ENCODE peak calls at places on chromosomes 3 and 15, in nine cellular contexts. O is HepG2, I is stomach, U is K562, H is A549, A is transverse colon, C is ovary, N is upper lobe of left lung, J is suprapubic skin. G is an unnamed sample.

GRCh38 chr3:113839551-113839950 is 963 bp downstream of the GRAMD1C start:
- DNase-seq in A (no peak), H (no peak), U (no peak), N (no peak), C (no peak), O (no peak), I (no peak), J (no peak), G (no peak)

GRCh38 chr15:99707481-99708270 is 25.6 kb downstream of the LYSMD4 start:
- DNase-seq in O (no peak), N (no peak), J (no peak), U (no peak), A (no peak), C (no peak), H (no peak), I (no peak), G (no peak)

GRCh38 chr3:115833074-115833473 is 209.8 kb downstream of the GAP43 start:
- DNase-seq in O (no peak), J (no peak), I (no peak), C (no peak), N (no peak), A (no peak), H (no peak), U (no peak), G (no peak)

GRCh38 chr15:22831473-22831872 is 7.0 kb upstream of the NIPA2 start:
- DNase-seq in A (no peak), I (no peak), C (no peak), H (no peak), N (no peak), J (no peak), U (no peak), O (no peak), G (no peak)

GRCh38 chr3:45552773-45553371 is 41.7 kb upstream of the LIMD1 start:
- DNase-seq in I (no peak), N (no peak), H (no peak), C (no peak), J (peak; percentile 41), A (no peak), U (no peak), O (no peak), G (no peak)

GRCh38 chr15:94070341-94071275 is 160.8 kb upstream of the MCTP2 start:
- DNase-seq in N (peak; percentile 32), I (peak; percentile 27), U (no peak), J (peak; percentile 64), C (peak; percentile 22), O (no peak), H (peak; percentile 15), A (peak; percentile 25), G (no peak)

GRCh38 chr15:64883997-64884511 is 27.6 kb upstream of the ANKDD1A start:
- DNase-seq in J (peak; percentile 89), H (peak; percentile 92), I (peak; percentile 47), C (no peak), N (no peak), O (no peak), U (no peak), A (peak; percentile 61), G (peak; percentile 41)

GRCh38 chr3:71360694-71361093 is 222.8 kb downstream of the FOXP1 start:
- DNase-seq in J (no peak), C (no peak), O (no peak), I (no peak), N (no peak), A (no peak), U (no peak), H (no peak), G (no peak)

GRCh38 chr15:23877502-23878412 is 190.7 kb upstream of the NDN start:
- DNase-seq in C (peak; percentile 60), N (peak; percentile 72), A (peak; percentile 59), O (peak; percentile 50), I (peak; percentile 52), U (peak; percentile 71), J (no peak), H (peak; percentile 55), G (no peak)

GRCh38 chr3:49173116-49173791 is 1.9 kb downstream of the KLHDC8B start:
- DNase-seq in O (peak; percentile 41), J (no peak), A (peak; percentile 36), N (no peak), U (peak; percentile 78), H (no peak), C (peak; percentile 85), I (peak; percentile 27), G (no peak)

GRCh38 chr15:29021901-29022300 is 136.1 kb downstream of the APBA2 start:
- DNase-seq in J (no peak), I (no peak), O (no peak), C (no peak), A (no peak), H (no peak), U (no peak), N (no peak), G (no peak)

GRCh38 chr3:36525115-36525711 is 144.9 kb downstream of the STAC start:
- DNase-seq in I (no peak), U (no peak), H (peak; percentile 12), A (no peak), O (no peak), N (no peak), C (no peak), J (no peak), G (no peak)

GRCh38 chr3:64031540-64032533 is 8.5 kb upstream of the PSMD6 start:
- DNase-seq in N (no peak), A (no peak), U (no peak), O (no peak), H (no peak), I (no peak), J (no peak), C (no peak), G (no peak)

GRCh38 chr15:96406701-96407100 is 76.2 kb downstream of the NR2F2 start:
- DNase-seq in I (no peak), N (no peak), O (no peak), H (no peak), A (no peak), J (no peak), U (no peak), C (no peak), G (no peak)

GRCh38 chr3:174325834-174326705 is 533.1 kb upstream of the NAALADL2 start:
- DNase-seq in I (no peak), N (no peak), O (no peak), H (no peak), U (no peak), C (no peak), J (no peak), A (no peak), G (no peak)

GRCh38 chr15:78006567-78007205 is 70.8 kb downstream of the TBC1D2B start:
- DNase-seq in J (no peak), N (peak; percentile 45), C (peak; percentile 55), A (peak; percentile 71), I (peak; percentile 94), O (no peak), H (no peak), U (no peak), G (no peak)

GRCh38 chr3:69914395-69914794 is 85.1 kb upstream of the SAMMSON start:
- DNase-seq in U (no peak), O (no peak), H (no peak), N (no peak), J (no peak), A (no peak), C (no peak), I (no peak), G (no peak)

GRCh38 chr3:170301404-170301803 is 56.1 kb upstream of the SKIL start:
- DNase-seq in J (no peak), U (no peak), I (no peak), A (no peak), C (no peak), O (no peak), N (no peak), H (no peak), G (no peak)

GRCh38 chr15:82173108-82173507 is 89.4 kb downstream of the EFL1 start:
- DNase-seq in O (no peak), J (no peak), C (no peak), I (no peak), A (no peak), H (no peak), N (no peak), U (no peak), G (no peak)

GRCh38 chr3:10393514-10393913 is 72.6 kb upstream of the SEC13 start:
- DNase-seq in O (no peak), N (no peak), U (no peak), C (no peak), A (no peak), I (no peak), J (no peak), H (no peak), G (no peak)
- TF ChIP-seq CTCF in O (no peak), N (no peak), U (no peak), C (no peak), A (no peak), I (no peak), J (no peak), H (no peak), G (no peak)

DNA sequence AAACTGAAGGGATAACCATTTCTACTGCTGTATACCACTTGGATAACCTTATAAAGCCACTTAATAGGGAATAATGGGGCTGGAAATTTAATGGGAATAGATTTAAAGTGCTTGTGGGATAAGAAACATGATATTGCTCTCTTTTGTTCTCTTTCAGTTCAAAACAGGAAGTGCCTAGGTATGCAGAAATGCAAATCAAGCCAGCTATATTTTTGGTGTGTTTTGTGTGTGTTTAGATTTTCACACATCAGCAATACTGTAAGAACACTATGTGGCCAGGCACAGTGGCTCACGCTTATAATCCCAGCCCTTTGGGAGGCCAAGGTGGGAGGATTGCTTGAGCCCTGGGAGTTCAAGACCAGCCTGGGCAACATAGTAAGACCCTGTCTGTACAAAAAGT is 442.3 kb upstream of the TPRG1 start:
- DNase-seq in C (no peak), H (no peak), I (no peak), N (no peak), J (no peak), A (no peak), U (no peak), O (no peak), G (no peak)
- H3K4me3 ChIP-seq in C (no peak overlapping the region), H (no peak overlapping the region), I (no peak overlapping the region), N (no peak overlapping the region), J (no peak overlapping the region), A (no peak overlapping the region), U (no peak overlapping the region), O (no peak overlapping the region), G (no peak overlapping the region)

DNA sequence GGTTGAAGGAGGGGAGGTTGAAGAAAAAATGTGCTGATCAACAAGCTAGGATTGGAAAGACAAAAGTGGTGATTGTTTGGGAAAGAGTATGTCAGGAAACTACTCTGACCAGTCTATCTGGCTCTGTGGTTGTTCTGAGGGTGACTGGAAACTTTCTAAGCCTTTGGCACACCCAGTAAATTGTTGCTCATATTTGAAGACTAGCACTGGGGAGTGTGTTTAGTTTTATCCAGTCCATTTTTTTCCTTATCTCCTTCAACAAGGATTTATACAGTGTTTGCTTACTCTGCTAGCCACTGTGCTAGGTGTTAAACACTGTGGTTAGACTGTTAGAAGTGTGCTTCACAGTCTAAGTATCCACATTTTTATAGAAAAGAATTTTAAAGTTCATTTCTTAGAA is 28.8 kb downstream of the PPM1L start:
- DNase-seq in J (no peak), N (no peak), I (peak; percentile 41), H (no peak), O (no peak), A (no peak), C (no peak), U (no peak), G (no peak)
- TF ChIP-seq EP300 in J (no peak), N (no peak), I (no peak), H (no peak), O (no peak), A (no peak), C (no peak), U (no peak), G (no peak)

DNA sequence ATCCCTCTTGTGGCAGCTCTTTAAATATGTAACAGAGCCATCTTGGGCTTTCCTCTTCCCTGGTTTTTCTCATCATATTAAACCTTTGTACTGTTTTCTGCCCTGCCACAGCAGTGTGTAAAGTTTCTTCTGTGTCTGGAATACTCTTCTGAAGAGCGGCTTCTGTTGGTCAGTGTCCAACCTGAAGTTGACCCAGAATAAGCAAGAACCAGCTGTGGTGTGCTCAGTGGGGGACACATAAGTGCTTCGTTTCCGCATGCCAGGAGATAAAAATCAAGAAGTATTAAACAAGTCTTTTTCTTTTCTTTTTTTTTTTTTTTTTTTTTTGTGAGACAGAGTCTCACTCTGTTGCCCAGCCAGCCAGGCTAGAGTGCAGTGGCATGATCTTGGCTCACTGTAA is 173.2 kb upstream of the CHRM5 start:
- DNase-seq in H (no peak), J (no peak), C (no peak), O (no peak), U (no peak), A (no peak), I (no peak), N (no peak), G (no peak)
- TF ChIP-seq CTCF in H (no peak), J (no peak), C (no peak), O (no peak), U (no peak), A (no peak), I (no peak), N (no peak), G (no peak)

G was measured in tibial nerve.